ENCODE peak calls at places on chromosomes 6 and 20, in five cellular contexts. One of them, this sample, is unnamed.

GRCh38 chr6:56911847-56912246 is 43.1 kb upstream of the BEND6 start:
- DNase-seq in HCT116: peak
- DNase-seq in sigmoid colon: no peak
- DNase-seq in spleen: no peak
- DNase-seq in breast epithelium: no peak
- DNase-seq in this sample: no peak

GRCh38 chr6:35782424-35782823 is 1.6 kb downstream of the CLPSL1 start:
- DNase-seq in breast epithelium: peak
- DNase-seq in HCT116: no peak
- DNase-seq in spleen: no peak
- DNase-seq in sigmoid colon: no peak
- DNase-seq in this sample: no peak

GRCh38 chr6:4543596-4543995 is 232.6 kb upstream of the CDYL start:
- DNase-seq in breast epithelium: no peak
- DNase-seq in sigmoid colon: no peak
- DNase-seq in HCT116: no peak
- DNase-seq in spleen: no peak
- DNase-seq in this sample: no peak

GRCh38 chr6:46926481-46926880 is 4.7 kb upstream of the ADGRF5 start:
- DNase-seq in breast epithelium: no peak
- DNase-seq in sigmoid colon: no peak
- DNase-seq in spleen: no peak
- DNase-seq in HCT116: no peak
- DNase-seq in this sample: no peak

GRCh38 chr20:44761423-44761822 is 15.8 kb downstream of the KCNK15 start:
- DNase-seq in breast epithelium: no peak
- DNase-seq in HCT116: no peak
- DNase-seq in sigmoid colon: no peak
- DNase-seq in spleen: no peak
- DNase-seq in this sample: no peak

GRCh38 chr6:107221519-107221918 is 106.2 kb upstream of the BEND3 start:
- DNase-seq in spleen: no peak
- DNase-seq in sigmoid colon: no peak
- DNase-seq in breast epithelium: no peak
- DNase-seq in HCT116: no peak
- DNase-seq in this sample: no peak

GRCh38 chr6:145756170-145756662 is 20.9 kb upstream of the EPM2A start:
- DNase-seq in sigmoid colon: no peak
- DNase-seq in HCT116: no peak
- DNase-seq in spleen: no peak
- DNase-seq in breast epithelium: no peak
- DNase-seq in this sample: no peak

GRCh38 chr6:75550544-75551167 is 51.0 kb upstream of the SENP6 start:
- DNase-seq in HCT116: no peak
- DNase-seq in spleen: no peak
- DNase-seq in breast epithelium: no peak
- DNase-seq in sigmoid colon: no peak
- DNase-seq in this sample: no peak

GRCh38 chr6:104184036-104184435 is 675.7 kb downstream of the HACE1 start:
- DNase-seq in sigmoid colon: no peak
- DNase-seq in breast epithelium: no peak
- DNase-seq in spleen: no peak
- DNase-seq in HCT116: no peak
- DNase-seq in this sample: no peak

GRCh38 chr6:7108964-7109836 is 1.4 kb downstream of the RREB1 start:
- DNase-seq in spleen: peak
- DNase-seq in breast epithelium: peak
- DNase-seq in HCT116: no peak
- DNase-seq in sigmoid colon: peak
- DNase-seq in this sample: peak

GRCh38 chr20:63183422-63184146 is 32.3 kb downstream of the YTHDF1 start:
- DNase-seq in spleen: peak
- DNase-seq in HCT116: peak
- DNase-seq in sigmoid colon: no peak
- DNase-seq in breast epithelium: no peak
- DNase-seq in this sample: no peak

GRCh38 chr20:7770046-7770445 is 170.2 kb downstream of the HAO1 start:
- DNase-seq in sigmoid colon: no peak
- DNase-seq in breast epithelium: no peak
- DNase-seq in HCT116: no peak
- DNase-seq in spleen: no peak
- DNase-seq in this sample: no peak

GRCh38 chr6:77136086-77136485 is 327.2 kb downstream of the HTR1B start:
- DNase-seq in spleen: no peak
- DNase-seq in HCT116: no peak
- DNase-seq in sigmoid colon: no peak
- DNase-seq in breast epithelium: no peak
- DNase-seq in this sample: no peak

GRCh38 chr20:15792855-15793254 is 780.4 kb downstream of the KIF16B start:
- DNase-seq in sigmoid colon: no peak
- DNase-seq in breast epithelium: no peak
- DNase-seq in spleen: no peak
- DNase-seq in HCT116: no peak
- DNase-seq in this sample: no peak

GRCh38 chr20:17843246-17844132 is 125.1 kb downstream of the SNX5 start:
- DNase-seq in spleen: no peak
- DNase-seq in breast epithelium: no peak
- DNase-seq in sigmoid colon: peak
- DNase-seq in HCT116: peak
- DNase-seq in this sample: no peak

GRCh38 chr20:32585011-32585518 is at the start of gene NOL4L:
- DNase-seq in breast epithelium: no peak
- DNase-seq in HCT116: no peak
- DNase-seq in sigmoid colon: no peak
- DNase-seq in spleen: peak
- DNase-seq in this sample: no peak

GRCh38 chr20:37295001-37295400 is 5.5 kb downstream of the MANBAL start:
- DNase-seq in sigmoid colon: peak
- DNase-seq in breast epithelium: no peak
- DNase-seq in HCT116: peak
- DNase-seq in spleen: no peak
- DNase-seq in this sample: no peak

GRCh38 chr6:80332013-80332412 is 225.5 kb downstream of the BCKDHB start:
- DNase-seq in HCT116: no peak
- DNase-seq in sigmoid colon: no peak
- DNase-seq in breast epithelium: no peak
- DNase-seq in spleen: no peak
- DNase-seq in this sample: no peak

GRCh38 chr6:150730801-150731445 is 131.2 kb downstream of the PLEKHG1 start:
- DNase-seq in HCT116: no peak
- DNase-seq in sigmoid colon: no peak
- DNase-seq in spleen: no peak
- DNase-seq in breast epithelium: no peak
- DNase-seq in this sample: no peak

GRCh38 chr6:95325858-95326257 is 251.5 kb upstream of the MANEA start:
- DNase-seq in spleen: no peak
- DNase-seq in sigmoid colon: no peak
- DNase-seq in HCT116: no peak
- DNase-seq in breast epithelium: no peak
- DNase-seq in this sample: no peak

GRCh38 chr6:85455627-85456026 is 5.7 kb downstream of the NT5E start:
- DNase-seq in breast epithelium: no peak
- DNase-seq in spleen: no peak
- DNase-seq in HCT116: no peak
- DNase-seq in sigmoid colon: no peak
- DNase-seq in this sample: no peak

GRCh38 chr6:89023591-89024441 is 56.7 kb upstream of the PNRC1 start:
- DNase-seq in HCT116: no peak
- DNase-seq in sigmoid colon: peak
- DNase-seq in spleen: no peak
- DNase-seq in breast epithelium: no peak
- DNase-seq in this sample: no peak

GRCh38 chr6:18110160-18110559 is 12.3 kb downstream of the NHLRC1 start:
- DNase-seq in breast epithelium: no peak
- DNase-seq in spleen: no peak
- DNase-seq in HCT116: no peak
- DNase-seq in sigmoid colon: no peak
- DNase-seq in this sample: no peak

GRCh38 chr6:97815413-97815812 is 532.4 kb upstream of the MMS22L start:
- DNase-seq in spleen: no peak
- DNase-seq in HCT116: no peak
- DNase-seq in breast epithelium: no peak
- DNase-seq in sigmoid colon: no peak
- DNase-seq in this sample: no peak

GRCh38 chr6:166556336-166556735 is 30.1 kb downstream of the RAMACL start:
- DNase-seq in sigmoid colon: no peak
- DNase-seq in spleen: no peak
- DNase-seq in HCT116: no peak
- DNase-seq in breast epithelium: no peak
- DNase-seq in this sample: no peak

DNA sequence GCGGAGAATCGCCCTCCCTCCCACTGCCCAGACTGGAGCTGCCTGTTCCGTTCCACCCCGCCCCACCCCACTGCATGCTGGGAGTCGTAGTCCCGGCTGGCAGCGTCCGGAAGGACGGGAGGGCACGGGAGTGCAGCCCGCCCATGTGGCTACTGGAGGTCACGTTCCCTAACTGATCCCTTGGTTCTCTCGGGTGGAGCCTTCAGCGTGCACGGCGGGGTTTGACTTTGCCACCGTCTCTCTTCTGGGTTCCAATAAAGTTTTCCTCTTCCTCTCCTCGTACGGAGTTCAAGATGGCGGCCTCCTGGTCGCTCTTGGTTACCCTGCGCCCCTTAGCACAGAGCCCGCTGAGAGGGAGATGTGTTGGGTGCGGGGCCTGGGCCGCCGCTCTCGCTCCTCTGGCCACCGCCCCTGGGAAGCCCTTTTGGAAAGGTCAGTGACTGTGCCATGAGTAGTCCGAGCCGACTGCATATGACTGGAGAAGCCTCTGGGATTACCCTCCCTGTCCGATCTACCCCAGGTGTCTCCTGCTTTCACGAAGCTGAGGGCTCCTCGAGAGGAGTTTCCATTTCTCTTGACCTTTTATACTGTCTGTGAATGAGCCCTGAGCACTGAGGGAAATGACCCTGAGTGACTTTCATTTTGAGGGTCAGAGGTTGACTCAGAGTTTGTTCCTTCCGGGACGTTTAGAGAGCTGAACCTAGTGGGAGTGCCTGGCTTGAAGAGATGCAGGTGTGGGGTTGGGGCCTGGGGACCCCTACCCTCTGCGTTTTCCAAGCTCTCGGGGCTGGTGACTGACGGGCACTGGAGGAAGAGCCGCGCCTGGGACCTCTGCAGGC is at the start of gene AFG1L:
- DNase-seq in HCT116: peak
- DNase-seq in breast epithelium: peak
- DNase-seq in spleen: peak
- DNase-seq in sigmoid colon: peak
- DNase-seq in this sample: peak
- TF ChIP-seq POLR2A in HCT116: no peak
- TF ChIP-seq POLR2A in breast epithelium: no peak
- TF ChIP-seq POLR2A in spleen: no peak
- TF ChIP-seq POLR2A in sigmoid colon: peak
- TF ChIP-seq POLR2A in this sample: peak

GRCh38 chr20:48631114-48632016 is 196.4 kb downstream of the PREX1 start:
- DNase-seq in sigmoid colon: no peak
- DNase-seq in HCT116: no peak
- DNase-seq in spleen: peak
- DNase-seq in breast epithelium: no peak
- DNase-seq in this sample: no peak

GRCh38 chr20:48634641-48635040 is 193.2 kb downstream of the PREX1 start:
- DNase-seq in sigmoid colon: no peak
- DNase-seq in HCT116: no peak
- DNase-seq in spleen: peak
- DNase-seq in breast epithelium: no peak
- DNase-seq in this sample: no peak

GRCh38 chr20:48632017-48632824 is 195.6 kb downstream of the PREX1 start:
- DNase-seq in sigmoid colon: no peak
- DNase-seq in HCT116: no peak
- DNase-seq in breast epithelium: no peak
- DNase-seq in spleen: peak
- DNase-seq in this sample: no peak

GRCh38 chr20:48633620-48634257 is 194.1 kb downstream of the PREX1 start:
- DNase-seq in spleen: peak
- DNase-seq in HCT116: no peak
- DNase-seq in breast epithelium: no peak
- DNase-seq in sigmoid colon: no peak
- DNase-seq in this sample: no peak

GRCh38 chr20:48632825-48633619 is 194.8 kb downstream of the PREX1 start:
- DNase-seq in breast epithelium: no peak
- DNase-seq in spleen: peak
- DNase-seq in HCT116: no peak
- DNase-seq in sigmoid colon: no peak
- DNase-seq in this sample: no peak
- TF ChIP-seq POLR2AphosphoS5 in breast epithelium: no peak
- TF ChIP-seq POLR2AphosphoS5 in spleen: no peak
- TF ChIP-seq POLR2AphosphoS5 in HCT116: no peak
- TF ChIP-seq POLR2AphosphoS5 in sigmoid colon: no peak
- TF ChIP-seq POLR2AphosphoS5 in this sample: no peak

DNA sequence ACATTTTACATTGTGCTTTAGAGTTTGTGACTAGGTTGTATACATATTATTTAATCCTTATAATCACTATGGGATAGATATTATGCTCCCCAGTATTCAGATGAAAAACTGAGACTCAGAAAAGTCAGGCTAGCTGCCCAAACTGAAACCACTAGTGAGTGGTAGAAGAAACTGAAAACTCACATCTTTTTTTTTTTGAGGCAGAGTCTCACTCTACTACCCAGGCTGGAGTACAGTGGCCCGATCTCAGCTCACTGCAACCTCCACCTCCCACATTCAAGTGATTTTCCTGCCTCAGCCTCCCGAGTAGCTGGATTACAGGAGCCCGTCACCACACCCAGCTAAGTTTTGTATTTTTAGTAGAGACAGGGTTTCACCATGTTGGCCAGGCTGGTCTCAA is 22.2 kb downstream of the RNF24 start:
- DNase-seq in spleen: no peak
- DNase-seq in sigmoid colon: no peak
- DNase-seq in HCT116: no peak
- DNase-seq in breast epithelium: no peak
- DNase-seq in this sample: no peak
- TF ChIP-seq POLR2A in spleen: no peak
- TF ChIP-seq POLR2A in sigmoid colon: no peak
- TF ChIP-seq POLR2A in HCT116: no peak
- TF ChIP-seq POLR2A in breast epithelium: no peak
- TF ChIP-seq POLR2A in this sample: no peak

GRCh38 chr20:52994184-52994970 is 22.2 kb downstream of the TSHZ2 start:
- DNase-seq in sigmoid colon: no peak
- DNase-seq in breast epithelium: no peak
- DNase-seq in spleen: no peak
- DNase-seq in HCT116: no peak
- DNase-seq in this sample: no peak

GRCh38 chr20:52999040-52999439 is 26.9 kb downstream of the TSHZ2 start:
- DNase-seq in HCT116: no peak
- DNase-seq in sigmoid colon: no peak
- DNase-seq in spleen: no peak
- DNase-seq in breast epithelium: no peak
- DNase-seq in this sample: no peak

GRCh38 chr20:52996130-52996529 is 24.0 kb downstream of the TSHZ2 start:
- DNase-seq in breast epithelium: no peak
- DNase-seq in HCT116: no peak
- DNase-seq in spleen: no peak
- DNase-seq in sigmoid colon: no peak
- DNase-seq in this sample: no peak

GRCh38 chr20:52998268-52998667 is 26.1 kb downstream of the TSHZ2 start:
- DNase-seq in HCT116: no peak
- DNase-seq in sigmoid colon: no peak
- DNase-seq in spleen: no peak
- DNase-seq in breast epithelium: no peak
- DNase-seq in this sample: no peak

GRCh38 chr20:52996726-52997125 is 24.6 kb downstream of the TSHZ2 start:
- DNase-seq in breast epithelium: no peak
- DNase-seq in sigmoid colon: no peak
- DNase-seq in HCT116: no peak
- DNase-seq in spleen: no peak
- DNase-seq in this sample: no peak
- TF ChIP-seq POLR2AphosphoS5 in breast epithelium: no peak
- TF ChIP-seq POLR2AphosphoS5 in sigmoid colon: no peak
- TF ChIP-seq POLR2AphosphoS5 in HCT116: no peak
- TF ChIP-seq POLR2AphosphoS5 in spleen: no peak
- TF ChIP-seq POLR2AphosphoS5 in this sample: no peak

This sample was measured in suprapubic skin.